ENCODE peak calls at places on chromosomes 3 and 15, in seven cellular contexts. A is pulmonary artery endothelial cell; U is M059J; C is HCT116; M is A549; K is CD4-positive, CD25-positive, alpha-beta regulatory T cell; Z is NCI-H1417. T is an unnamed sample.

GRCh38 chr15:74127954-74128784 is 2.2 kb upstream of the ISLR2 start:
- DNase-seq in U (peak; percentile 28), C (no peak), A (no peak), Z (no peak), M (peak; percentile 19), K (no peak), T (no peak)

GRCh38 chr3:183918178-183918577 is 33.5 kb upstream of the PARL start:
- DNase-seq in M (no peak), C (no peak), A (no peak), Z (no peak), K (no peak), U (no peak), T (no peak)

GRCh38 chr3:5103743-5104142 is 18.3 kb upstream of the ARL8B start:
- DNase-seq in K (no peak), Z (no peak), C (no peak), U (no peak), M (no peak), A (no peak), T (no peak)

GRCh38 chr3:190384241-190384863 is 3.6 kb upstream of the CLDN16 start:
- DNase-seq in M (peak; percentile 91), U (peak; percentile 84), Z (peak; percentile 75), C (peak; percentile 87), A (peak; percentile 13), K (no peak), T (no peak)

GRCh38 chr3:66121288-66121687 is 82.6 kb upstream of the MAGI1 start:
- DNase-seq in K (no peak), A (no peak), U (peak; percentile 47), M (no peak), C (no peak), Z (no peak), T (no peak)

GRCh38 chr15:78540955-78541743 is 905 bp downstream of the PSMA4 start:
- DNase-seq in C (no peak), A (no peak), U (peak; percentile 10), M (peak; percentile 12), K (no peak), Z (no peak), T (no peak)

GRCh38 chr15:68646156-68646555 is 67.4 kb downstream of the CORO2B start:
- DNase-seq in K (no peak), A (no peak), Z (peak; percentile 27), U (no peak), M (no peak), C (no peak), T (no peak)

GRCh38 chr15:73328149-73328820 is 40.5 kb downstream of the HCN4 start:
- DNase-seq in Z (no peak), U (no peak), M (no peak), C (no peak), K (no peak), A (no peak), T (no peak)

GRCh38 chr3:108437439-108437838 is 73.0 kb downstream of the MYH15 start:
- DNase-seq in U (no peak), A (no peak), K (no peak), M (no peak), Z (peak; percentile 71), C (no peak), T (no peak)

GRCh38 chr15:78170848-78171773 is 21.9 kb downstream of the IDH3A start:
- DNase-seq in A (no peak), M (no peak), K (no peak), Z (no peak), U (no peak), C (no peak), T (no peak)

GRCh38 chr3:23894166-23895061 is 22.4 kb downstream of the NKIRAS1 start:
- DNase-seq in C (no peak), M (no peak), K (no peak), Z (no peak), A (no peak), U (no peak), T (no peak)

GRCh38 chr3:99765042-99765942 is 52.4 kb upstream of the CMSS1 start:
- DNase-seq in A (no peak), C (no peak), M (no peak), K (no peak), U (no peak), Z (no peak), T (no peak)

GRCh38 chr3:186038360-186038759 is 70.5 kb downstream of the ETV5 start:
- DNase-seq in C (no peak), K (no peak), M (no peak), U (no peak), Z (no peak), A (no peak), T (no peak)